ENCODE peak calls at places on chromosomes 5 and 9, in five cellular contexts. One of them, this sample, is unnamed.

GRCh38 chr9:130444565-130445221 is at the start of gene ASS1:
- DNase-seq in putamen: no peak
- DNase-seq in Calu3: peak; percentile 83
- DNase-seq in neural crest cell: no peak
- DNase-seq in A172: no peak
- DNase-seq in this sample: no peak

GRCh38 chr5:137264041-137264440 is 235.1 kb downstream of the SPOCK1 start:
- DNase-seq in neural crest cell: no peak
- DNase-seq in Calu3: no peak
- DNase-seq in A172: peak; percentile 14
- DNase-seq in putamen: no peak
- DNase-seq in this sample: peak; percentile 17

GRCh38 chr5:135269224-135269623 is 129.8 kb downstream of the MACROH2A1 start:
- DNase-seq in neural crest cell: no peak
- DNase-seq in putamen: no peak
- DNase-seq in A172: no peak
- DNase-seq in Calu3: no peak
- DNase-seq in this sample: peak; percentile 47

GRCh38 chr9:72995131-72996024 is 42.5 kb upstream of the ALDH1A1 start:
- DNase-seq in Calu3: no peak
- DNase-seq in neural crest cell: no peak
- DNase-seq in putamen: no peak
- DNase-seq in A172: no peak
- DNase-seq in this sample: no peak

GRCh38 chr5:151459680-151460079 is 12.3 kb downstream of the SLC36A1 start:
- DNase-seq in neural crest cell: no peak
- DNase-seq in Calu3: no peak
- DNase-seq in A172: no peak
- DNase-seq in putamen: no peak
- DNase-seq in this sample: peak; percentile 81

GRCh38 chr5:179354305-179354882 is 9.1 kb upstream of the ADAMTS2 start:
- DNase-seq in Calu3: no peak
- DNase-seq in putamen: no peak
- DNase-seq in A172: no peak
- DNase-seq in neural crest cell: no peak
- DNase-seq in this sample: no peak

GRCh38 chr9:129145841-129146292 is 32.2 kb downstream of the IER5L start:
- DNase-seq in Calu3: no peak
- DNase-seq in neural crest cell: no peak
- DNase-seq in putamen: no peak
- DNase-seq in A172: peak; percentile 86
- DNase-seq in this sample: peak; percentile 72

GRCh38 chr5:157562111-157562581 is 13.4 kb downstream of the ADAM19 start:
- DNase-seq in A172: no peak
- DNase-seq in Calu3: no peak
- DNase-seq in putamen: no peak
- DNase-seq in neural crest cell: no peak
- DNase-seq in this sample: no peak

GRCh38 chr9:33467526-33467925 is 6.2 kb downstream of the NOL6 start:
- DNase-seq in Calu3: no peak
- DNase-seq in neural crest cell: no peak
- DNase-seq in A172: no peak
- DNase-seq in putamen: no peak
- DNase-seq in this sample: no peak

GRCh38 chr5:144511581-144512072 is 341.0 kb downstream of the KCTD16 start:
- DNase-seq in A172: no peak
- DNase-seq in putamen: no peak
- DNase-seq in Calu3: no peak
- DNase-seq in neural crest cell: no peak
- DNase-seq in this sample: no peak

GRCh38 chr5:79225026-79225425 is 10.9 kb upstream of the JMY start:
- DNase-seq in Calu3: no peak
- DNase-seq in putamen: no peak
- DNase-seq in neural crest cell: no peak
- DNase-seq in A172: no peak
- DNase-seq in this sample: peak; percentile 28

GRCh38 chr9:100473271-100474081 is 527 bp downstream of the TMEFF1 start:
- DNase-seq in putamen: no peak
- DNase-seq in A172: peak; percentile 19
- DNase-seq in neural crest cell: peak; percentile 38
- DNase-seq in Calu3: peak; percentile 43
- DNase-seq in this sample: peak; percentile 2

GRCh38 chr5:95773325-95774059 is 42.4 kb downstream of the RHOBTB3 start:
- DNase-seq in putamen: no peak
- DNase-seq in A172: peak; percentile 44
- DNase-seq in Calu3: no peak
- DNase-seq in neural crest cell: no peak
- DNase-seq in this sample: peak; percentile 57

GRCh38 chr5:10863763-10864383 is 102.8 kb upstream of the DAP start:
- DNase-seq in neural crest cell: peak; percentile 68
- DNase-seq in A172: peak; percentile 70
- DNase-seq in putamen: peak; percentile 39
- DNase-seq in Calu3: peak; percentile 76
- DNase-seq in this sample: peak; percentile 33

GRCh38 chr9:38227656-38228055 is 158.6 kb upstream of the SHB start:
- DNase-seq in neural crest cell: no peak
- DNase-seq in putamen: no peak
- DNase-seq in A172: peak; percentile 5
- DNase-seq in Calu3: no peak
- DNase-seq in this sample: no peak